ENCODE peak calls at places on chromosome 1, in nine cellular contexts. V is OCI-LY7, S is fibroblast of lung, B is esophagus squamous epithelium, G is lung, W is ovary, N is psoas muscle, F is tibial artery, C is aorta. A is an unnamed sample. For H3K9me3, the result is how much of the 10 kb centered on the place peaks cover.

GRCh38 chr1:59532102-59532501 is 235.2 kb downstream of the FGGY start:
- DNase-seq in V (no peak), S (no peak), B (no peak), G (no peak), W (no peak), N (no peak), F (no peak), C (no peak), A (no peak)

GRCh38 chr1:157140068-157140588 is 1.9 kb upstream of the ETV3 start:
- DNase-seq in V (no peak), S (no peak), B (no peak), G (no peak), W (no peak), N (no peak), F (no peak), C (no peak), A (no peak)

GRCh38 chr1:53735681-53736080 is 3.3 kb downstream of the GLIS1 start:
- DNase-seq in V (no peak), S (no peak), B (no peak), G (no peak), W (no peak), N (no peak), F (no peak), C (no peak), A (no peak)

GRCh38 chr1:2158272-2158671 is 36.3 kb downstream of the FAAP20 start:
- DNase-seq in V (no peak), S (no peak), B (no peak), G (no peak), W (no peak), N (no peak), F (no peak), C (no peak), A (no peak)

GRCh38 chr1:206649261-206649660 is 13.9 kb downstream of the DYRK3 start:
- DNase-seq in V (no peak), S (no peak), B (no peak), G (no peak), W (no peak), N (no peak), F (no peak), C (no peak), A (no peak)

GRCh38 chr1:235100124-235100801 is 28.4 kb downstream of the TOMM20 start:
- DNase-seq in V (peak), S (no peak), B (no peak), G (no peak), W (no peak), N (no peak), F (no peak), C (no peak), A (no peak)

GRCh38 chr1:222043444-222044292 is 301.8 kb upstream of the DUSP10 start:
- DNase-seq in V (no peak), S (peak), B (no peak), G (no peak), W (no peak), N (no peak), F (no peak), C (no peak), A (no peak)

GRCh38 chr1:188652678-188653077 is 1823.9 kb downstream of the PLA2G4A start:
- DNase-seq in V (no peak), S (peak), B (no peak), G (no peak), W (no peak), N (no peak), F (no peak), C (no peak), A (no peak)

GRCh38 chr1:115302390-115302961 is 35.6 kb downstream of the NGF start:
- DNase-seq in V (no peak), S (peak), B (no peak), G (no peak), W (peak), N (no peak), F (peak), C (no peak), A (no peak)

GRCh38 chr1:203534526-203534925 is 40.6 kb downstream of the OPTC start:
- DNase-seq in V (no peak), S (peak), B (no peak), G (no peak), W (peak), N (peak), F (peak), C (peak), A (no peak)

GRCh38 chr1:204873714-204874113 is 3.1 kb downstream of the NFASC start:
- DNase-seq in V (no peak), S (no peak), B (no peak), G (no peak), W (no peak), N (no peak), F (no peak), C (no peak), A (no peak)

GRCh38 chr1:36447450-36447849 is 2.8 kb downstream of the OSCP1 start:
- DNase-seq in V (no peak), S (no peak), B (no peak), G (no peak), W (no peak), N (no peak), F (no peak), C (no peak), A (no peak)

GRCh38 chr1:172699695-172700094 is 40.8 kb downstream of the FASLG start:
- DNase-seq in V (no peak), S (peak), B (no peak), G (no peak), W (no peak), N (no peak), F (no peak), C (no peak), A (no peak)

GRCh38 chr1:165768513-165769394 is at the start of gene TMCO1:
- DNase-seq in V (peak), S (peak), B (peak), G (peak), W (peak), N (peak), F (peak), C (peak), A (peak)

DNA sequence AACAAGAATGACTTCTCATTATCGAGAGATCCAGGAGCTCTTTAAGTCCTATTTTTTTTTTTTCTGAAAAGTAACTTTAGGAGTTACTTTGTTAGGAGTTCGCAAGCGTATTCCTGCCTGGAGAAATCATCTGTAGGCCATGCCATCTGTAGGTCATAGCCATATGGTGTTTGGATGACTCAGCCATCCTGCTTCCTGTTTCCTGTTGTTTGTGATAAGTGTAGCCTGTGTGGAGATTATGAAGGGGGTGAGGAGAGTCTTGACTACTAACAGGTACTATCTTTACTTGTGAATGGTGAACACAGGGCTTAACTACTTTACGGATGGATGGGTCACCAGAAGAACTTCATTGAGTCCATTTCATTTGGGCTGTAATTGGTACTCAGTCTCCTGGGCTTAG is 327.2 kb downstream of the PTPRU start:
- DNase-seq in V (no peak), S (peak), B (no peak), G (no peak), W (no peak), N (no peak), F (no peak), C (no peak), A (no peak)
- H3K9me3 ChIP-seq in V (under half), S (under half), B (half or more), G (under half), W (under half), N (under half), F (under half), C (under half), A (under half)

GRCh38 chr1:248710305-248710900 is 7.8 kb upstream of the OR14I1 start:
- DNase-seq in V (no peak), S (no peak), B (no peak), G (no peak), W (no peak), N (no peak), F (no peak), C (no peak), A (no peak)

DNA sequence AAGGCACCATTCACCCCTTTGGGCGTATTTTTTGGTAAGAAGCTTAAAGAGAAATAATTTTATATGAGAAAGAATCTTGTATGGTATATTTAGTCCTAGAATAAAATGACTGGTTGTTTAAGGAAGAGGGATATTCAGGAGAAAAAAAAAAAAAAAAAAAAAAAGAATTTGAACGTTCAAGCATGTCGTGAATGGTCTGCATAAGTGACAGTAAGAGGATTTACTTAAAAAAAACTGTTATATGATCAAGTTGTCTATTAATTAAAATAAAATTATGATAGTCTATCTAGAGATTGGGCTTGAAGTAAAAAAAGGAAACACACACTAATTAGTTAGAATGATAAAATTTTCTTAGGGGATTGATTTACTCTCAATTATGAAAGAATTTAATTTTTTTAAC is 11.7 kb upstream of the OR14I1 start:
- DNase-seq in V (peak), S (peak), B (no peak), G (no peak), W (no peak), N (no peak), F (no peak), C (no peak), A (no peak)
- H3K9me3 ChIP-seq in V (under half), S (under half), B (under half), G (under half), W (under half), N (under half), F (under half), C (under half), A (under half)

GRCh38 chr1:80036690-80037432 is 1030.3 kb upstream of the ADGRL4 start:
- DNase-seq in V (no peak), S (no peak), B (no peak), G (no peak), W (no peak), N (no peak), F (no peak), C (no peak), A (no peak)
- H3K9me3 ChIP-seq in V (under half), S (under half), B (under half), G (under half), W (under half), N (under half), F (under half), C (under half), A (under half)

DNA sequence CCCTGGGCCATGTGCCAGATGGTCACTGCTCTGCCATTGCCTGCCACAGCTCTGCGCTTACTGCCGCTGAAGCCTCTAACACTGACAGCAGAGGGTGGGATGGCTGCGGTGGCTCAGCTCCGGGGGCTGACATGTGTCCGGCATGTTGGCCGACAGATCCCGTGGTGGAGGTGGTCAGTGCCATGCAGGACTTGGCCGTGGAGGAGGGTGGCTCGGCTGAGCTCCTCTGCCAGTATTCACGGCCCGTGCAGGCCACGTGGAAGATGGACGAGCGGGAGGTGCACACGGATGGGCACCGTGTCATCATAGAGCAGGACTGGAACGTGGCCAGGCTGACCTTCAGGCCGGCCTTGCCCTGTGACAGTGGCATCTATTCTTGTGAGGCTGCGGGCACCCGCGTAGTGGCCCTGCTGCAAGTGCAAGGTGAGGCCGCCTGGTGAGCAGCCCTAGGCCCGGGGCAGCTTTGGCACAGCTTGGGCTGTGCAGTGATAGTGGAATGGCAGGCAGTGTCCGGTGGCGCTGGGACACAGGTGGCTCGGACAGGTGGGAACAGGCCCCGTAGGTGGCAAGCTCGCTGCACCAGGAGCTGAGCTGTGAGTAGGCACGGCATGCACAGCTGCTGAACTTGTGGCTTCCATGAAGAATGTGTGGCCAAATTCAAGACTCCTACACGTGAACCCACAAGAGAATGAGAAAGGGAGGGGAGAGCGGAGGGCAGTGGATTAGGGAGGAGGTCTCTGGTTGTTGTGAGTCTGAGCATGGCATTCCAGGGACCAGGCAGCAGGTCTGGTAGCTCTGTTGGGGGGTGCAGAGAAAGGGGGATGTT is 91.8 kb downstream of the TRIM11 start:
- DNase-seq in V (no peak), S (peak), B (no peak), G (no peak), W (peak), N (peak), F (no peak), C (peak), A (peak)
- H3K9me3 ChIP-seq in V (under half), S (under half), B (under half), G (under half), W (under half), N (under half), F (under half), C (under half), A (under half)

GRCh38 chr1:85585845-85586244 is 5.3 kb downstream of the CCN1 start:
- DNase-seq in V (no peak), S (peak), B (no peak), G (no peak), W (no peak), N (no peak), F (no peak), C (no peak), A (no peak)
- H3K9me3 ChIP-seq in V (under half), S (under half), B (under half), G (under half), W (under half), N (under half), F (under half), C (under half), A (under half)

DNA sequence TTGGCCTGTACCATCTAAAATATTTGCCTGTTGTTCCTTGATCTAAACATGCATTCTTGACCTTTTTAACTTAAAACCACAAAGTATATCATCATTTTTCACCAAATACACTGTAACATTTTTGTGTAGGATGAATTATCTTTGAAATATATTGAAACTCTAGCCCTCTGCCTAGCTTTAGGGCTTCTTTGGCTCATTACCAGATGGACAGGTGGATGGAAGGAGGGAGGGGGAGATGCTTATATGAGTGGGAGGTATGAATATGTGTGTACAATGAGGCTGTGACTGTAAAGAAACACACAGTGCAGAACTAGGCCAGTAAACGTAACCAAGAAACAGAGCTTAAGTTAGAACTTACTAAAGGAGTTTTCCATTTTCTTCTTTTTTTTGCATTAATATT is 118.5 kb downstream of the ESRRG start:
- DNase-seq in V (no peak), S (no peak), B (no peak), G (no peak), W (no peak), N (no peak), F (no peak), C (no peak), A (no peak)
- H3K9me3 ChIP-seq in V (under half), S (under half), B (under half), G (under half), W (under half), N (under half), F (under half), C (under half), A (under half)

GRCh38 chr1:49197081-49197480 is 420.4 kb upstream of the BEND5 start:
- DNase-seq in V (no peak), S (peak), B (no peak), G (no peak), W (no peak), N (no peak), F (no peak), C (no peak), A (no peak)
- H3K9me3 ChIP-seq in V (under half), S (under half), B (under half), G (under half), W (under half), N (under half), F (under half), C (under half), A (under half)